ENCODE peak calls at places on chromosomes 16 and 17, in ten cellular contexts. One of them, this sample, is unnamed.

GRCh38 chr16:16071631-16072244 is 122.3 kb downstream of the ABCC1 start:
- DNase-seq in tibial nerve: no peak
- DNase-seq in NB4: peak; percentile 41
- DNase-seq in prostate gland: no peak
- DNase-seq in transverse colon: no peak
- DNase-seq in A549: no peak
- DNase-seq in adrenal gland: peak; percentile 60
- DNase-seq in GM12891: no peak
- DNase-seq in body of pancreas: peak; percentile 81
- DNase-seq in HCT116: no peak
- DNase-seq in this sample: no peak

GRCh38 chr16:51577621-51578303 is 426.7 kb upstream of the SALL1 start:
- DNase-seq in prostate gland: no peak
- DNase-seq in transverse colon: no peak
- DNase-seq in HCT116: no peak
- DNase-seq in NB4: no peak
- DNase-seq in adrenal gland: no peak
- DNase-seq in A549: peak; percentile 20
- DNase-seq in body of pancreas: no peak
- DNase-seq in tibial nerve: no peak
- DNase-seq in GM12891: no peak
- DNase-seq in this sample: no peak

GRCh38 chr16:25838724-25839186 is 147.0 kb downstream of the HS3ST4 start:
- DNase-seq in transverse colon: peak; percentile 7
- DNase-seq in A549: peak; percentile 48
- DNase-seq in NB4: peak; percentile 62
- DNase-seq in HCT116: peak; percentile 27
- DNase-seq in GM12891: peak; percentile 5
- DNase-seq in body of pancreas: peak; percentile 27
- DNase-seq in tibial nerve: peak; percentile 31
- DNase-seq in adrenal gland: peak; percentile 41
- DNase-seq in prostate gland: peak; percentile 13
- DNase-seq in this sample: peak; percentile 66

GRCh38 chr16:89563639-89564392 is 3.3 kb downstream of the RPL13 start:
- DNase-seq in body of pancreas: no peak
- DNase-seq in GM12891: no peak
- DNase-seq in transverse colon: no peak
- DNase-seq in prostate gland: no peak
- DNase-seq in HCT116: no peak
- DNase-seq in tibial nerve: no peak
- DNase-seq in NB4: peak; percentile 47
- DNase-seq in A549: no peak
- DNase-seq in adrenal gland: no peak
- DNase-seq in this sample: no peak

GRCh38 chr17:1398900-1399299 is 1.1 kb downstream of the YWHAE start:
- DNase-seq in GM12891: no peak
- DNase-seq in tibial nerve: peak; percentile 21
- DNase-seq in adrenal gland: no peak
- DNase-seq in transverse colon: peak; percentile 16
- DNase-seq in A549: peak; percentile 37
- DNase-seq in NB4: peak; percentile 33
- DNase-seq in HCT116: no peak
- DNase-seq in body of pancreas: no peak
- DNase-seq in prostate gland: peak; percentile 20
- DNase-seq in this sample: peak; percentile 80

GRCh38 chr17:49822829-49823228 is 25.0 kb downstream of the TAC4 start:
- DNase-seq in transverse colon: peak; percentile 37
- DNase-seq in tibial nerve: peak; percentile 48
- DNase-seq in GM12891: no peak
- DNase-seq in adrenal gland: no peak
- DNase-seq in body of pancreas: no peak
- DNase-seq in prostate gland: no peak
- DNase-seq in NB4: no peak
- DNase-seq in A549: no peak
- DNase-seq in HCT116: no peak
- DNase-seq in this sample: peak; percentile 42

GRCh38 chr17:10754109-10754508 is 24.3 kb upstream of the TMEM220 start:
- DNase-seq in prostate gland: peak; percentile 17
- DNase-seq in adrenal gland: peak; percentile 91
- DNase-seq in transverse colon: peak; percentile 63
- DNase-seq in NB4: peak; percentile 61
- DNase-seq in A549: peak; percentile 80
- DNase-seq in HCT116: peak; percentile 51
- DNase-seq in body of pancreas: peak; percentile 65
- DNase-seq in tibial nerve: no peak
- DNase-seq in GM12891: peak; percentile 29
- DNase-seq in this sample: peak; percentile 36

GRCh38 chr17:66915204-66915611 is 49.3 kb upstream of the CACNG4 start:
- DNase-seq in tibial nerve: no peak
- DNase-seq in prostate gland: peak; percentile 75
- DNase-seq in adrenal gland: no peak
- DNase-seq in transverse colon: peak; percentile 62
- DNase-seq in HCT116: peak; percentile 39
- DNase-seq in A549: peak; percentile 65
- DNase-seq in body of pancreas: peak; percentile 35
- DNase-seq in GM12891: no peak
- DNase-seq in NB4: peak; percentile 24
- DNase-seq in this sample: no peak

GRCh38 chr16:86930001-86930400 is 351.7 kb downstream of the FOXL1 start:
- DNase-seq in adrenal gland: no peak
- DNase-seq in prostate gland: no peak
- DNase-seq in HCT116: no peak
- DNase-seq in tibial nerve: no peak
- DNase-seq in GM12891: no peak
- DNase-seq in A549: no peak
- DNase-seq in transverse colon: no peak
- DNase-seq in NB4: no peak
- DNase-seq in body of pancreas: no peak
- DNase-seq in this sample: no peak

GRCh38 chr16:86934581-86935322 is 356.4 kb downstream of the FOXL1 start:
- DNase-seq in GM12891: no peak
- DNase-seq in tibial nerve: no peak
- DNase-seq in A549: no peak
- DNase-seq in prostate gland: no peak
- DNase-seq in NB4: peak; percentile 23
- DNase-seq in transverse colon: no peak
- DNase-seq in adrenal gland: no peak
- DNase-seq in body of pancreas: no peak
- DNase-seq in HCT116: no peak
- DNase-seq in this sample: no peak

GRCh38 chr16:86931410-86931941 is 353.1 kb downstream of the FOXL1 start:
- DNase-seq in HCT116: no peak
- DNase-seq in body of pancreas: no peak
- DNase-seq in adrenal gland: peak; percentile 37
- DNase-seq in NB4: no peak
- DNase-seq in tibial nerve: peak; percentile 13
- DNase-seq in A549: no peak
- DNase-seq in transverse colon: no peak
- DNase-seq in GM12891: no peak
- DNase-seq in prostate gland: no peak
- DNase-seq in this sample: no peak

GRCh38 chr16:86930663-86931062 is 352.3 kb downstream of the FOXL1 start:
- DNase-seq in transverse colon: no peak
- DNase-seq in tibial nerve: no peak
- DNase-seq in GM12891: no peak
- DNase-seq in prostate gland: no peak
- DNase-seq in A549: no peak
- DNase-seq in NB4: no peak
- DNase-seq in HCT116: no peak
- DNase-seq in body of pancreas: no peak
- DNase-seq in adrenal gland: no peak
- DNase-seq in this sample: no peak

DNA sequence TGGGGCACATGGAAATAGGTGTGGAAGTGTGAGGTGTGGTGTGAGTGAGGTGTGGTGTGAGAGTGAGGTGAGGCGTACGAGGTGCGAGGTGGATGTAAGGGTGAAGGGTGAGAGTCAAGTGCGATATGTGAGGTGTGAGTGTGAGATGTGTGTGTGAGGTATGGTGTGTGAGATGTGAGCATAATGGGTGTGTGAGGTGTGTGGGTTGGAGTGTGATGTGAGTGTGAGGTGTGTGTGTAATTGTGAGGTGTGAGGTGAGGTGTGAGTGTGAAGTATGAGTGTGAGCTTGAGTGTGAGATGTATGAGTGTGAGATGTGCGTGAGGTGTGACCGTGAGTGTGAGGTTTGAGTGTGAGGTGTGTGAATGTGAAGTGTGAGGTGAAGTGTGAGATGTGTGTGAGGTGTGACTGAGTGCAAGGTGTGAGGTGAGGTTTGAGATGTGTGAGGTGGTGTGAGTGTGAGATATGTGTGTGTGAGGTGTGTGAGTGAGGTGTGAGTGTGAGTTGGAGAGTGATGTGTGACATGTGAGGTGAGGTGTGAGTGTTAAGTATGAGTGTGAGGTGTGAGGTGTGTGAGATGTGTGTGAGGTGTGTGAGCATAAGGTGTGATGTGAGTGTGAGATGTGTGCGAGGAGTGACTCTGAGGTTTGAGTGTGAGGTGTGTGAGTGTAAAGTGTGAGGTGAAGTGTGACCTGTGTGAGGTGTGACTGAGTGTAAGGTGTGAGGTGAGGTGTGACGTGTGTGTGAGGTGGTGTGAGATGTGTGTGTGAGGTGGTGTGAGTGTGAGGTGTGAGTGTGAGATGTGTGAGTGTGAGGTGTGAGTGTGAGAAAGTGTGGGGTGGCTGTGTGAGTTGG is 354.0 kb downstream of the FOXL1 start:
- DNase-seq in NB4: no peak
- DNase-seq in GM12891: no peak
- DNase-seq in transverse colon: no peak
- DNase-seq in body of pancreas: no peak
- DNase-seq in HCT116: no peak
- DNase-seq in adrenal gland: no peak
- DNase-seq in prostate gland: no peak
- DNase-seq in tibial nerve: no peak
- DNase-seq in A549: no peak
- DNase-seq in this sample: no peak
- TF ChIP-seq POLR2A in NB4: no peak
- TF ChIP-seq POLR2A in GM12891: no peak
- TF ChIP-seq POLR2A in transverse colon: no peak
- TF ChIP-seq POLR2A in body of pancreas: no peak
- TF ChIP-seq POLR2A in HCT116: no peak
- TF ChIP-seq POLR2A in adrenal gland: no peak
- TF ChIP-seq POLR2A in prostate gland: no peak
- TF ChIP-seq POLR2A in tibial nerve: no peak
- TF ChIP-seq POLR2A in A549: no peak
- TF ChIP-seq POLR2A in this sample: no peak

GRCh38 chr17:40112191-40112590 is 9.6 kb upstream of the MSL1 start:
- DNase-seq in body of pancreas: peak; percentile 13
- DNase-seq in prostate gland: no peak
- DNase-seq in HCT116: no peak
- DNase-seq in A549: no peak
- DNase-seq in transverse colon: no peak
- DNase-seq in adrenal gland: no peak
- DNase-seq in NB4: no peak
- DNase-seq in GM12891: no peak
- DNase-seq in tibial nerve: no peak
- DNase-seq in this sample: no peak

GRCh38 chr17:40110026-40110425 is 9.6 kb upstream of the NR1D1 start:
- DNase-seq in A549: no peak
- DNase-seq in NB4: no peak
- DNase-seq in body of pancreas: no peak
- DNase-seq in adrenal gland: no peak
- DNase-seq in HCT116: no peak
- DNase-seq in transverse colon: no peak
- DNase-seq in tibial nerve: no peak
- DNase-seq in GM12891: no peak
- DNase-seq in prostate gland: no peak
- DNase-seq in this sample: no peak

GRCh38 chr17:40111221-40112128 is 10.3 kb upstream of the MSL1 start:
- DNase-seq in body of pancreas: peak; percentile 94
- DNase-seq in prostate gland: peak; percentile 90
- DNase-seq in GM12891: peak; percentile 64
- DNase-seq in transverse colon: peak; percentile 91
- DNase-seq in NB4: peak; percentile 94
- DNase-seq in tibial nerve: peak; percentile 94
- DNase-seq in HCT116: peak; percentile 81
- DNase-seq in adrenal gland: peak; percentile 96
- DNase-seq in A549: peak; percentile 91
- DNase-seq in this sample: peak; percentile 86

GRCh38 chr17:40109471-40109824 is 9.1 kb upstream of the NR1D1 start:
- DNase-seq in adrenal gland: no peak
- DNase-seq in GM12891: no peak
- DNase-seq in prostate gland: no peak
- DNase-seq in NB4: peak; percentile 50
- DNase-seq in HCT116: no peak
- DNase-seq in tibial nerve: no peak
- DNase-seq in A549: no peak
- DNase-seq in body of pancreas: no peak
- DNase-seq in transverse colon: no peak
- DNase-seq in this sample: peak; percentile 57

GRCh38 chr17:40110457-40110856 is 10.1 kb upstream of the NR1D1 start:
- DNase-seq in adrenal gland: peak; percentile 66
- DNase-seq in A549: no peak
- DNase-seq in transverse colon: no peak
- DNase-seq in NB4: no peak
- DNase-seq in HCT116: no peak
- DNase-seq in tibial nerve: peak; percentile 44
- DNase-seq in GM12891: no peak
- DNase-seq in prostate gland: no peak
- DNase-seq in body of pancreas: peak; percentile 21
- DNase-seq in this sample: no peak
- TF ChIP-seq POLR2A in adrenal gland: no peak
- TF ChIP-seq POLR2A in A549: no peak
- TF ChIP-seq POLR2A in transverse colon: no peak
- TF ChIP-seq POLR2A in NB4: no peak
- TF ChIP-seq POLR2A in HCT116: no peak
- TF ChIP-seq POLR2A in tibial nerve: no peak
- TF ChIP-seq POLR2A in GM12891: no peak
- TF ChIP-seq POLR2A in prostate gland: no peak
- TF ChIP-seq POLR2A in body of pancreas: no peak
- TF ChIP-seq POLR2A in this sample: no peak

DNA sequence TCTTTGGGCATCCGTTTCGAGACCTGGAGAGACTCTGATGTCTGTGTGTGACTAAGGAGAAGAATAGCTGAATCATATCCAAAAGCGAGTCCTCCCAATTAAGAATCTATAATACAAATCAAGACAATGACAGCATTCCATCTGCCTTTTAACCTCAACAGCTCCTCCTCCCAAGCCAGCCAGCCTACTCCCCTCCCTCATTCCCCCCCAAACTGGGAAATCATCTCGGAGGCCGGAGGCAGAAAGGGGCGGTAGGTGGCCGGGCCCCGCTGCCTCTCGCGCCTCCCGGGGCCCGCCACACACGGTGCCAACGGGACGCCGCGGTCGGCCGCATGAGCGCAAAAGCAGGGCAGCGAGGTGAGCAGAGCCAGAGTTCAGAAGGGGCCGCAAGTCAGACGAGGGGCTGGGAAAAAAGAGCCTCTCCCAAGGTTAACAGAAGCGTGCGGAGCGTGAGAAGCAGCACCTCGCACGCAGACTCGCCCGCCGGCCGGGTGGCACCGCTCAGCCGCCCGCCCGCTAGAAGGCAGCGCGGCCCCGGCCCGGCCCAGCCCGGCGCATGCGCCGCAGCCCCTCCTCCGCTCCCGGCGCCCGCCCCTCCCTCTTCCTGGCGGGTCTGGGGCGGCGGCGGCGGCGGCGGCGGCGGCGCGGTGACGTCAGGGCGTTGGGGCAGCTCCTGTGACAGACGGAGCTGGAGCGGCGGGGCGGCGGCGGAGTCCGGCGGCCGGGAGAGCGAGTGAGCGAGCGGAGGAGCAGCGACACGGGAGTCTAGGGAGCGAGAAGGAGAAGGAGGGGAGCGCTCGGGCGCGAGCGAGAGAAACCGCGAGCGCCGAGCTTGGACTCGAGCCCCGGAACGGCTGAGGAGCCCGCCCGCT is at the start of gene PAFAH1B1:
- DNase-seq in tibial nerve: peak; percentile 77
- DNase-seq in NB4: peak; percentile 89
- DNase-seq in A549: peak; percentile 95
- DNase-seq in HCT116: peak; percentile 56
- DNase-seq in adrenal gland: peak; percentile 90
- DNase-seq in prostate gland: peak; percentile 88
- DNase-seq in transverse colon: peak; percentile 93
- DNase-seq in GM12891: peak; percentile 90
- DNase-seq in body of pancreas: peak; percentile 94
- DNase-seq in this sample: peak; percentile 95
- TF ChIP-seq POLR2A in tibial nerve: peak; percentile 93
- TF ChIP-seq POLR2A in NB4: peak; percentile 81
- TF ChIP-seq POLR2A in A549: peak; percentile 98
- TF ChIP-seq POLR2A in HCT116: peak; percentile 77
- TF ChIP-seq POLR2A in adrenal gland: peak; percentile 68
- TF ChIP-seq POLR2A in prostate gland: peak; percentile 76
- TF ChIP-seq POLR2A in transverse colon: peak; percentile 79
- TF ChIP-seq POLR2A in GM12891: peak; percentile 76
- TF ChIP-seq POLR2A in body of pancreas: peak; percentile 86
- TF ChIP-seq POLR2A in this sample: peak; percentile 69

DNA sequence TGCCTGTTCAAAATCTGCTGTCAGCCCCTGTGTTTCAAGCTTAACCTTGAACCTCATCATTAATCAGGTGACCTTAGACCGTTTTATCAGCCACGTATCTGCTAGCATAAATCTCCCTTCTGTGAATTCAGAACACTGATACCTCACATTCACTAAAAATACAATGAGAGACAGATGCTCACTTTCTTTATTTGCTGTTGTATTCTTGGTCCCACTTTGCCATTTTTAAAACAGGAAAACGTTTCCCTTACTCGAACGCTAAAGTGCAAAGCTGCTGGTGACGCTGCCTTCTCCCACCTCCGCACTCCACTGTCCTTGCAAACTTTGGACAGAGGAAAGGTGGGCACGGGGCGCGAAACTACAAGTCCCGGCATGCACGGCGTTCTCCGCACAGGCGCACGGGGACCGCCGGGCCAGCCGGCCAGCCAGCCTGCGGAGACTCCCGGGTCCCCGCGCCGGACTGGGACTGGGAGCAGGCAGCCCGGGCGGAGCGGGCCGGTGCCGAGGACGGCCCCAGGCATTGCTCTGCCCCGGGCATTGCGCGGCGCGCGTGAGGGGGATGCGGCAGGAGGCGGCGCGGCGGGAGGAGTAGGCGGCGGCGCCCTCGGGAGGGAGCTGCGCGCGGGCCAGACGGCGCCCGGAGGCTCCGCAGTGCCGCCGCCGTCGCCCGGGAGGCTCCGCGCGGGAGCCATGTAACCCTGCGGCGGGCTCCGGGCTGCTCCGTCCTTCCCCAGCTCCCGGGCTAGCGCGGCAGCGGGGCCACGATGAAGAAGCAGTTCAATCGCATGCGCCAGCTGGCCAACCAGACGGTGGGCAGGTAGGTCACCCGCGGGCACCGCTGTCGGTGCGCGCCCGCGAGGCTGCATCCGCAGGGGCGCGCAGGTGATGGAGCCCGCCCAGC is at the start of gene ARHGAP44:
- DNase-seq in transverse colon: peak; percentile 73
- DNase-seq in GM12891: peak; percentile 71
- DNase-seq in body of pancreas: peak; percentile 70
- DNase-seq in A549: peak; percentile 77
- DNase-seq in tibial nerve: peak; percentile 14
- DNase-seq in NB4: no peak
- DNase-seq in prostate gland: peak; percentile 58
- DNase-seq in adrenal gland: peak; percentile 48
- DNase-seq in HCT116: peak; percentile 46
- DNase-seq in this sample: peak; percentile 5
- TF ChIP-seq POLR2A in transverse colon: no peak
- TF ChIP-seq POLR2A in GM12891: no peak
- TF ChIP-seq POLR2A in body of pancreas: peak; percentile 39
- TF ChIP-seq POLR2A in A549: peak; percentile 73
- TF ChIP-seq POLR2A in tibial nerve: no peak
- TF ChIP-seq POLR2A in NB4: no peak
- TF ChIP-seq POLR2A in prostate gland: peak; percentile 38
- TF ChIP-seq POLR2A in adrenal gland: no peak
- TF ChIP-seq POLR2A in HCT116: peak; percentile 52
- TF ChIP-seq POLR2A in this sample: no peak